ENCODE peak calls at places on chromosomes 12 and 14, in eight cellular contexts. K, M, G, E, O, C, H and U are unnamed samples.

GRCh38 chr14:99722741-99723140 is 38.6 kb downstream of the CYP46A1 start:
- DNase-seq in E (no peak), M (no peak), G (no peak), C (no peak), H (no peak), K (no peak), O (no peak), U (peak; percentile 5)

GRCh38 chr12:109479761-109480160 is 2.3 kb downstream of the UBE3B start:
- DNase-seq in G (no peak), C (no peak), M (no peak), K (no peak), E (no peak), H (no peak), O (no peak), U (no peak)

GRCh38 chr12:95633049-95633545 is 81.8 kb upstream of the USP44 start:
- DNase-seq in E (peak; percentile 14), O (no peak), H (peak; percentile 90), C (no peak), M (peak; percentile 88), K (no peak), G (no peak), U (no peak)

GRCh38 chr14:105420976-105421674 is 1.5 kb downstream of the MTA1 start:
- DNase-seq in G (no peak), K (no peak), M (no peak), O (no peak), C (no peak), H (no peak), E (no peak), U (no peak)

GRCh38 chr14:61420326-61420725 is 98.9 kb downstream of the PRKCH start:
- DNase-seq in G (no peak), M (no peak), E (peak; percentile 58), H (no peak), O (peak; percentile 49), C (no peak), K (no peak), U (no peak)

GRCh38 chr12:105382771-105383632 is 52.5 kb downstream of the C12orf75 start:
- DNase-seq in G (peak; percentile 32), E (peak; percentile 27), M (peak; percentile 74), C (peak; percentile 72), H (peak; percentile 78), O (no peak), K (peak; percentile 15), U (no peak)

GRCh38 chr14:101737414-101738367 is 23.8 kb upstream of the PPP2R5C start:
- DNase-seq in H (no peak), O (peak; percentile 40), K (no peak), C (no peak), G (no peak), E (peak; percentile 68), M (no peak), U (no peak)

GRCh38 chr12:101792046-101792931 is 38.5 kb downstream of the GNPTAB start:
- DNase-seq in C (no peak), K (no peak), M (no peak), O (no peak), E (no peak), H (peak; percentile 6), G (no peak), U (no peak)

GRCh38 chr14:21098134-21098891 is at the start of gene ZNF219:
- DNase-seq in O (peak; percentile 36), K (peak; percentile 82), C (peak; percentile 92), G (no peak), E (peak; percentile 34), H (peak; percentile 54), M (peak; percentile 15), U (no peak)

GRCh38 chr14:95356245-95356850 is 36.6 kb upstream of the CLMN start:
- DNase-seq in E (no peak), O (no peak), G (no peak), H (no peak), M (no peak), K (no peak), C (no peak), U (no peak)

GRCh38 chr12:57874166-57875108 is 27.9 kb upstream of the CTDSP2 start:
- DNase-seq in E (no peak), O (no peak), M (no peak), H (no peak), G (no peak), C (no peak), K (no peak), U (no peak)

GRCh38 chr14:52694761-52695480 is 437 bp downstream of the ERO1A start:
- DNase-seq in E (peak; percentile 81), M (peak; percentile 23), O (peak; percentile 66), K (no peak), G (no peak), C (peak; percentile 50), H (peak; percentile 56), U (peak; percentile 30)

GRCh38 chr12:83147341-83147740 is 460.6 kb downstream of the TMTC2 start:
- DNase-seq in M (no peak), G (no peak), O (no peak), E (no peak), H (no peak), K (no peak), C (no peak), U (no peak)

GRCh38 chr12:8088574-8088973 is 6.5 kb downstream of the NECAP1 start:
- DNase-seq in H (no peak), K (no peak), O (peak; percentile 52), E (peak; percentile 67), G (no peak), M (no peak), C (no peak), U (no peak)

GRCh38 chr14:49287004-49287403 is 299.2 kb downstream of the RPS29 start:
- DNase-seq in K (no peak), G (no peak), O (no peak), E (no peak), M (no peak), H (peak; percentile 16), C (no peak), U (no peak)

GRCh38 chr14:91369628-91370445 is 47.8 kb downstream of the CCDC88C start:
- DNase-seq in M (no peak), K (no peak), O (no peak), H (no peak), G (no peak), E (peak; percentile 76), C (no peak), U (no peak)

GRCh38 chr14:30069536-30069935 is 141.9 kb upstream of the PRKD1 start:
- DNase-seq in O (no peak), E (no peak), H (no peak), G (no peak), K (no peak), M (no peak), C (no peak), U (no peak)

GRCh38 chr14:69845787-69846186 is 33.4 kb upstream of the SMOC1 start:
- DNase-seq in M (no peak), G (no peak), K (no peak), H (no peak), C (no peak), E (no peak), O (no peak), U (no peak)

GRCh38 chr14:101000711-101001110 is 97.2 kb upstream of the RTL1 start:
- DNase-seq in M (no peak), E (no peak), G (no peak), C (no peak), K (no peak), O (no peak), H (no peak), U (no peak)

GRCh38 chr14:52402812-52403526 is 88.9 kb downstream of the PTGER2 start:
- DNase-seq in M (no peak), E (peak; percentile 74), G (no peak), K (no peak), C (no peak), O (no peak), H (peak; percentile 83), U (no peak)

GRCh38 chr12:80702889-80703605 is 4.4 kb upstream of the MYF6 start:
- DNase-seq in C (no peak), K (no peak), E (no peak), H (peak; percentile 88), O (no peak), G (no peak), M (peak; percentile 44), U (no peak)

GRCh38 chr14:74144789-74145188 is 60.0 kb downstream of the LIN52 start:
- DNase-seq in H (no peak), C (no peak), G (no peak), E (no peak), K (no peak), M (no peak), O (no peak), U (no peak)
- TF ChIP-seq CTCF in H (no peak), C (no peak), G (no peak), E (no peak), K (no peak), M (no peak), O (no peak), U (no peak)

DNA sequence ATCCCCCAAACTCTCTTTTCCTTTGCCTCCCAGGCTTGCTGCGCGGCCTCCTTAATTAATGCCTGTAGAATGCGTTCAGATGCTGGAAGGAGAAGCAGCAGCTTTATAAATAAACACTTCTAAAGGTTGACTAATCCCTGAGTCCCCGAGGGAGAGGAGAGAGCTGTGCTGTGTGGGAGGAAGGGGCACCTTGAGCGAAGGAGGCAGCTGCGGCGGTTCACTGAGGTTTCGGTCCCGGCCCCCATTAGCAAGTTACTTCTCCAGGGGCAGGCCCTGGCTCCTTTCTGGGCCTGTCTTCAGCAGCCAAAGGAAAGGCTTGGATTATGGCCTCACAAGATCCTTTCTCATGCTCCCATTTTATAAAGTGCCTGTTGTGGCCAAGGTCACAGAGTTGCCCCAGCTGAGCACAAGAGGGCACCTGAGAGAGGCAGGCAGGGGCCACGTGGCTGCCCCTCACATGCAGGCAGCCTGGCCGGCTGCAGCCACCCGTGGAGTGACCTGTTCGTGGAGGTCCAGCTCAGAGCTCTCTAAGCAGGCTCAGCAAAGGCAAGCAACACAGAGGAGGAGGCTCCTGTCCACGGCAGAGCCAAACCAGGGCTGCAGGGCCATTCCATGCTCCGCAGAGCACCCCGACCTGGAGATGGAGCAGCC is 15.0 kb upstream of the CACNA2D4 start:
- DNase-seq in H (peak; percentile 56), G (no peak), K (no peak), M (no peak), C (peak; percentile 39), O (no peak), E (no peak), U (no peak)
- TF ChIP-seq CTCF in H (no peak), G (no peak), K (no peak), M (no peak), C (no peak), O (no peak), E (no peak), U (no peak)

GRCh38 chr12:54017027-54017788 is 8.4 kb downstream of the HOXC8 start:
- DNase-seq in C (peak; percentile 41), O (no peak), H (peak; percentile 51), K (no peak), M (no peak), E (no peak), G (no peak), U (no peak)
- TF ChIP-seq CTCF in C (no peak), O (no peak), H (peak; percentile 4), K (no peak), M (no peak), E (no peak), G (peak; percentile 29), U (no peak)

GRCh38 chr12:103327676-103328075 is 168.1 kb downstream of the C12orf42 start:
- DNase-seq in G (no peak), E (no peak), C (no peak), M (no peak), O (no peak), H (no peak), K (no peak), U (no peak)

GRCh38 chr12:103330672-103331071 is 165.1 kb downstream of the C12orf42 start:
- DNase-seq in C (no peak), H (no peak), G (no peak), O (no peak), K (no peak), M (no peak), E (no peak), U (no peak)

GRCh38 chr12:103331643-103332042 is 164.1 kb downstream of the C12orf42 start:
- DNase-seq in G (no peak), E (no peak), K (no peak), H (no peak), C (no peak), M (no peak), O (no peak), U (no peak)

GRCh38 chr12:103326190-103326589 is 169.6 kb downstream of the C12orf42 start:
- DNase-seq in M (no peak), E (no peak), G (no peak), K (peak; percentile 23), O (no peak), C (peak; percentile 50), H (no peak), U (no peak)
- TF ChIP-seq CTCF in M (peak; percentile 23), E (peak; percentile 46), G (peak; percentile 42), K (peak; percentile 61), O (no peak), C (peak; percentile 60), H (no peak), U (no peak)